ENCODE peak calls at places on chromosome 10, in six cellular contexts. H is memory B cell, R is ELF-1, K is T-helper 17 cell, L is ureter, W is H9. F is an unnamed sample.

GRCh38 chr10:102133373-102134195 is 744 bp downstream of the PPRC1 start:
- DNase-seq in H (no peak), R (peak; percentile 67), K (peak; percentile 24), L (peak; percentile 86), W (no peak), F (no peak)

GRCh38 chr10:6578221-6579192 is 1.6 kb downstream of the PRKCQ start:
- DNase-seq in H (no peak), R (no peak), K (no peak), L (no peak), W (no peak), F (no peak)

GRCh38 chr10:62047240-62047897 is 145.9 kb downstream of the ARID5B start:
- DNase-seq in H (no peak), R (no peak), K (no peak), L (no peak), W (no peak), F (no peak)

GRCh38 chr10:81026597-81026996 is 488.9 kb downstream of the SH2D4B start:
- DNase-seq in H (no peak), R (no peak), K (no peak), L (no peak), W (no peak), F (no peak)

GRCh38 chr10:96835826-96836365 is 3.8 kb downstream of the LCOR start:
- DNase-seq in H (no peak), R (no peak), K (no peak), L (no peak), W (no peak), F (no peak)

GRCh38 chr10:52883996-52884871 is 111.7 kb upstream of the MBL2 start:
- DNase-seq in H (no peak), R (peak; percentile 75), K (no peak), L (peak; percentile 67), W (peak; percentile 77), F (no peak)

GRCh38 chr10:124724279-124725027 is 19.7 kb downstream of the FAM53B start:
- DNase-seq in H (no peak), R (no peak), K (peak; percentile 2), L (no peak), W (no peak), F (no peak)

GRCh38 chr10:132359305-132360040 is 27.5 kb downstream of the LRRC27 start:
- DNase-seq in H (no peak), R (no peak), K (no peak), L (no peak), W (no peak), F (no peak)

GRCh38 chr10:130621231-130621775 is 485.1 kb downstream of the GLRX3 start:
- DNase-seq in H (no peak), R (no peak), K (no peak), L (no peak), W (no peak), F (no peak)

GRCh38 chr10:68301790-68302502 is 29.9 kb upstream of the HNRNPH3 start:
- DNase-seq in H (peak; percentile 23), R (no peak), K (no peak), L (no peak), W (no peak), F (peak; percentile 8)

GRCh38 chr10:121077331-121077730 is 226.2 kb downstream of the WDR11 start:
- DNase-seq in H (no peak), R (peak; percentile 93), K (no peak), L (no peak), W (no peak), F (no peak)

GRCh38 chr10:129744896-129745750 is 219.0 kb downstream of the EBF3 start:
- DNase-seq in H (no peak), R (no peak), K (no peak), L (peak; percentile 27), W (no peak), F (no peak)

GRCh38 chr10:124196659-124197058 is 103.3 kb upstream of the CHST15 start:
- DNase-seq in H (no peak), R (no peak), K (no peak), L (no peak), W (no peak), F (no peak)

GRCh38 chr10:61452655-61453641 is at the start of gene TMEM26:
- DNase-seq in H (no peak), R (peak; percentile 31), K (no peak), L (peak; percentile 69), W (peak; percentile 77), F (no peak)

GRCh38 chr10:42551582-42552187 is 86.7 kb downstream of the ZNF33B start:
- DNase-seq in H (no peak), R (peak; percentile 2), K (no peak), L (no peak), W (no peak), F (no peak)

GRCh38 chr10:31034041-31034918 is 2.6 kb upstream of the ZNF438 start:
- DNase-seq in H (no peak), R (no peak), K (no peak), L (no peak), W (no peak), F (no peak)

GRCh38 chr10:68081916-68082315 is 6.8 kb upstream of the HERC4 start:
- DNase-seq in H (no peak), R (no peak), K (no peak), L (no peak), W (no peak), F (no peak)

GRCh38 chr10:71797533-71798307 is 24.4 kb upstream of the VSIR start:
- DNase-seq in H (no peak), R (no peak), K (no peak), L (no peak), W (no peak), F (no peak)

GRCh38 chr10:117298219-117298618 is 57.3 kb downstream of the SLC18A2 start:
- DNase-seq in H (no peak), R (no peak), K (no peak), L (no peak), W (no peak), F (no peak)

GRCh38 chr10:132665946-132666732 is 119.8 kb downstream of the NKX6-2 start:
- DNase-seq in H (no peak), R (no peak), K (no peak), L (no peak), W (no peak), F (no peak)

GRCh38 chr10:504806-505205 is 184.7 kb downstream of the DIP2C start:
- DNase-seq in H (no peak), R (no peak), K (no peak), L (no peak), W (no peak), F (no peak)

GRCh38 chr10:104577171-104577570 is 63.9 kb upstream of the SORCS3 start:
- DNase-seq in H (no peak), R (no peak), K (no peak), L (no peak), W (no peak), F (no peak)

GRCh38 chr10:35341521-35341920 is 5.2 kb downstream of the CCNY start:
- DNase-seq in H (peak; percentile 26), R (no peak), K (no peak), L (no peak), W (no peak), F (peak; percentile 24)

GRCh38 chr10:9302142-9302746 is 1247.8 kb downstream of the GATA3 start:
- DNase-seq in H (peak; percentile 14), R (no peak), K (no peak), L (no peak), W (no peak), F (peak; percentile 14)

GRCh38 chr10:47401874-47402645 is 18.0 kb upstream of the ZNF488 start:
- DNase-seq in H (no peak), R (no peak), K (no peak), L (peak; percentile 35), W (no peak), F (no peak)

GRCh38 chr10:119306964-119307363 is 99.6 kb downstream of the GRK5 start:
- DNase-seq in H (no peak), R (no peak), K (no peak), L (no peak), W (no peak), F (no peak)

GRCh38 chr10:119401671-119402395 is 140.7 kb downstream of the RGS10 start:
- DNase-seq in H (no peak), R (no peak), K (no peak), L (no peak), W (no peak), F (no peak)

GRCh38 chr10:44184633-44185314 is 200.1 kb downstream of the CXCL12 start:
- DNase-seq in H (no peak), R (no peak), K (no peak), L (no peak), W (no peak), F (no peak)

GRCh38 chr10:28564905-28565304 is 32.0 kb downstream of the WAC start:
- DNase-seq in H (no peak), R (no peak), K (no peak), L (no peak), W (no peak), F (no peak)

GRCh38 chr10:93818086-93818485 is 60.4 kb downstream of the LGI1 start:
- DNase-seq in H (no peak), R (no peak), K (no peak), L (no peak), W (no peak), F (no peak)

GRCh38 chr10:104049497-104050250 is 36.0 kb downstream of the COL17A1 start:
- DNase-seq in H (no peak), R (no peak), K (no peak), L (no peak), W (no peak), F (no peak)

GRCh38 chr10:68826764-68827591 is at the start of gene STOX1:
- DNase-seq in H (peak; percentile 39), R (peak; percentile 83), K (peak; percentile 43), L (no peak), W (peak; percentile 78), F (peak; percentile 13)

GRCh38 chr10:68561804-68562649 is 1.9 kb downstream of the TET1 start:
- DNase-seq in H (no peak), R (peak; percentile 78), K (no peak), L (no peak), W (peak; percentile 53), F (no peak)

GRCh38 chr10:95196053-95196452 is 2.0 kb downstream of the ACSM6 start:
- DNase-seq in H (no peak), R (peak; percentile 67), K (no peak), L (no peak), W (peak; percentile 64), F (no peak)

GRCh38 chr10:100828744-100829102 is 83.3 kb downstream of the PAX2 start:
- DNase-seq in H (no peak), R (peak; percentile 19), K (peak; percentile 13), L (no peak), W (no peak), F (no peak)

GRCh38 chr10:78950656-78951587 is 117.8 kb upstream of the ZMIZ1 start:
- DNase-seq in H (no peak), R (no peak), K (no peak), L (peak; percentile 82), W (no peak), F (no peak)

GRCh38 chr10:68666280-68666760 is 54.7 kb upstream of the CCAR1 start:
- DNase-seq in H (no peak), R (no peak), K (no peak), L (no peak), W (no peak), F (no peak)

GRCh38 chr10:22453948-22454347 is 108.7 kb downstream of the SPAG6 start:
- DNase-seq in H (no peak), R (no peak), K (no peak), L (no peak), W (no peak), F (no peak)

F was measured in immature natural killer cell.